ENCODE peak calls at places on chromosomes 4 and X, in six cellular contexts. One of them, this sample, is unnamed.

GRCh38 chrX:12988797-12989196 is 13.9 kb downstream of the TMSB4X start:
- DNase-seq in K562: peak
- DNase-seq in A549: peak
- DNase-seq in endothelial cell of umbilical vein: peak
- DNase-seq in HepG2: peak
- DNase-seq in H1: no peak
- DNase-seq in this sample: no peak

GRCh38 chr4:138178566-138178965 is 63.6 kb downstream of the SLC7A11 start:
- DNase-seq in K562: no peak
- DNase-seq in A549: no peak
- DNase-seq in endothelial cell of umbilical vein: peak
- DNase-seq in HepG2: no peak
- DNase-seq in H1: no peak
- DNase-seq in this sample: no peak

GRCh38 chr4:24070117-24070516 is 180.3 kb upstream of the PPARGC1A start:
- DNase-seq in K562: no peak
- DNase-seq in A549: peak
- DNase-seq in endothelial cell of umbilical vein: no peak
- DNase-seq in HepG2: peak
- DNase-seq in H1: no peak
- DNase-seq in this sample: no peak

GRCh38 chr4:154616731-154617130 is 4.3 kb upstream of the FGG start:
- DNase-seq in K562: no peak
- DNase-seq in A549: no peak
- DNase-seq in endothelial cell of umbilical vein: no peak
- DNase-seq in HepG2: no peak
- DNase-seq in H1: no peak
- DNase-seq in this sample: no peak

GRCh38 chr4:76354517-76355473 is 48.3 kb downstream of the STBD1 start:
- DNase-seq in K562: no peak
- DNase-seq in A549: no peak
- DNase-seq in endothelial cell of umbilical vein: no peak
- DNase-seq in HepG2: no peak
- DNase-seq in H1: no peak
- DNase-seq in this sample: no peak

GRCh38 chr4:71445819-71446218 is 107.0 kb downstream of the SLC4A4 start:
- DNase-seq in K562: no peak
- DNase-seq in A549: no peak
- DNase-seq in endothelial cell of umbilical vein: no peak
- DNase-seq in HepG2: no peak
- DNase-seq in H1: no peak
- DNase-seq in this sample: no peak

GRCh38 chr4:128688846-128689467 is 120.5 kb upstream of the JADE1 start:
- DNase-seq in K562: peak
- DNase-seq in A549: no peak
- DNase-seq in endothelial cell of umbilical vein: no peak
- DNase-seq in HepG2: no peak
- DNase-seq in H1: no peak
- DNase-seq in this sample: no peak

GRCh38 chr4:114021445-114021844 is 42.0 kb upstream of the ARSJ start:
- DNase-seq in K562: no peak
- DNase-seq in A549: no peak
- DNase-seq in endothelial cell of umbilical vein: no peak
- DNase-seq in HepG2: no peak
- DNase-seq in H1: no peak
- DNase-seq in this sample: no peak

GRCh38 chr4:143184217-143184502 is 557 bp upstream of the USP38 start:
- DNase-seq in K562: no peak
- DNase-seq in A549: no peak
- DNase-seq in endothelial cell of umbilical vein: no peak
- DNase-seq in HepG2: no peak
- DNase-seq in H1: no peak
- DNase-seq in this sample: no peak

GRCh38 chr4:123453006-123453685 is 56.6 kb downstream of the SPRY1 start:
- DNase-seq in K562: no peak
- DNase-seq in A549: no peak
- DNase-seq in endothelial cell of umbilical vein: no peak
- DNase-seq in HepG2: no peak
- DNase-seq in H1: no peak
- DNase-seq in this sample: no peak

GRCh38 chrX:15911729-15912550 is 57.3 kb upstream of the AP1S2 start:
- DNase-seq in K562: peak
- DNase-seq in A549: peak
- DNase-seq in endothelial cell of umbilical vein: no peak
- DNase-seq in HepG2: no peak
- DNase-seq in H1: no peak
- DNase-seq in this sample: no peak

GRCh38 chr4:59728496-59728895 is 1471.6 kb upstream of the ADGRL3 start:
- DNase-seq in K562: no peak
- DNase-seq in A549: no peak
- DNase-seq in endothelial cell of umbilical vein: no peak
- DNase-seq in HepG2: no peak
- DNase-seq in H1: no peak
- DNase-seq in this sample: no peak

GRCh38 chrX:8913665-8914409 is 112.7 kb upstream of the FAM9A start:
- DNase-seq in K562: no peak
- DNase-seq in A549: peak
- DNase-seq in endothelial cell of umbilical vein: no peak
- DNase-seq in HepG2: no peak
- DNase-seq in H1: no peak
- DNase-seq in this sample: no peak

DNA sequence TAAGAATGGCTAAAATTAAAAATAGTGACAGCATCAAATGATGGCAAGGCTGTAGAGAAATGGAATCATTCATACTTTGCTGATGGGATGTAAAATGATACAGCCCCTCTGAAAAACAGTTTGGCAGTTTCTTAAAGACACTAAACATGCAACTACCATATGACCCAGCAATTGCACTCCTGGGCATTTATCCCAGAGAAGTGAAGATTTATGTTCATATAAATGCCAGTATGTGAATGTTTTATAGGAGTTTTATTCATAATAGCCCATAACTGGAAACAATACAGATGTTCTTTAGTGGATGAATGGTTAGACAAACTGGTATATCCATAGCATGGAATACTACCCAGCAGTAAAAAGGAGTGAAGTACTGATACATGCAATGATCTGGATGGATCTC is 43.3 kb downstream of the REPS2 start:
- DNase-seq in K562: no peak
- DNase-seq in A549: no peak
- DNase-seq in endothelial cell of umbilical vein: no peak
- DNase-seq in HepG2: no peak
- DNase-seq in H1: no peak
- DNase-seq in this sample: no peak
- TF ChIP-seq JUN in K562: no peak
- TF ChIP-seq JUN in A549: no peak
- TF ChIP-seq JUN in endothelial cell of umbilical vein: no peak
- TF ChIP-seq JUN in HepG2: no peak
- TF ChIP-seq JUN in H1: no peak
- TF ChIP-seq JUN in this sample: no peak

DNA sequence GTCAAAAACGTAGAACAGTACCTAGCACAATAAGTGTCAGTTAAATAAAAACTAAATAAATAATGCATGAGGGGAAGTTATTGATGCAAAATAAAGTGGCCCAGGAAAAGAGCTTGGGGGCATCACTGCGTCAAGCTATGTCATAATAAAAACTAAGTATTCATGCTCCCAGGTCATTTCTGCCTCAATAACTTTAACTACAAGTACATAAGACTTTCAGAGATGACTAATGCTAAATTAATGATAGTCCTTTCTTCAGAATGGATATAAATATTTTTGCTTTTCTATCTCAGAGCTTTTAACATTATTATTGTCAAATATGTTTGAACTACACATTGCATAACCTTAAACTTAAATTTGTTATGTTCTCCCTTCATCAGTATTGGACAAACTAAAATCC is 92.2 kb upstream of the MAGEB10 start:
- DNase-seq in K562: no peak
- DNase-seq in A549: no peak
- DNase-seq in endothelial cell of umbilical vein: no peak
- DNase-seq in HepG2: no peak
- DNase-seq in H1: no peak
- DNase-seq in this sample: no peak
- TF ChIP-seq CTCF in K562: no peak
- TF ChIP-seq CTCF in A549: no peak
- TF ChIP-seq CTCF in endothelial cell of umbilical vein: no peak
- TF ChIP-seq CTCF in HepG2: no peak
- TF ChIP-seq CTCF in H1: no peak
- TF ChIP-seq CTCF in this sample: no peak

DNA sequence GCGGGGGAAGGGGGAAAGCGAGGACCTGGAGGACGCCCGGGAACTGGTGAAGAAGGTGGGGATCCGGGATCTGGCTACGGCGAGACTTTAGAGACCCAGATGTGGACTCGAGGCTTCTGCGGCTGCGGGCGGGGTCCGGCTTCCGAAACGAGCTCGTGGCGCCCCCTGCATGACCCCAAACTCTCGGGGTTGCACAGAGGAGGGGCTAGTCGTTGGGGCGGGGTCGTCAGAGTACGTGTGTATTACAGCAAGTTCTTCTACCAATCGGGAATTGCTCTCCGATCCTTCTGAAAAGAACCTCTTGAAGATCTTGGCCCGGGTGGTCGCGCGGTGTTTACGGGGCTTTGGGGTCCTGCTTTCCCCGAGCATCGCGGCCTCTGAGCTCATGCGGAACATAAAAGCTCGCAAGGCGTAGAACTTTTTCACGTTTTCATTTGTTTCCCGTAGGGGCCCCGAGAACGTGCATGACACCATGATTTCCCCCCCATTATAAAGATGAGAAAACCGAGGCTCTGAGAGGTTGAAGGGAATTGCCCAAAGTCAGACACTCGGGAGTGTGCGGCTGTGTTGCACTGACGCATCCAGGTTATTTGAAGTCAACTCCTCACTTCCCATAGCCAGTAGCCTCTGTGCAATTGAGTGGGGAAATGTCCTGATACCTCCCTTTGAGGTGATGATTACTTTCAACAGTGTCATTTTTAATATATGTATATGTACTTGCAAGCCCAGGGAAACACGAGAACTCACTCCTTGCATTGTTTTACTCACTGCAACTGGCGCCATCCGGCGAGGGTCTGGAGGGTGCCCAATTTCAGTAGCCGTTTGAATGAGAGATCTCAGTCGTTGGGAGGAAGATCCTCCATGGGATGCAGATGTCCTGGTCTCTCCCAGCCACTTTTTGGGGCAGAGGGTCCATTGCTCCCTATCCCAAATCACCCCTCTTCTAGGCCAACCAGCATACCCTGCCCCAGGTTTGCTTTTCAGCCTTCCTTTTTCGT is at the start of gene BEND4:
- DNase-seq in K562: no peak
- DNase-seq in A549: peak
- DNase-seq in endothelial cell of umbilical vein: no peak
- DNase-seq in HepG2: no peak
- DNase-seq in H1: peak
- DNase-seq in this sample: peak
- TF ChIP-seq JUN in K562: no peak
- TF ChIP-seq JUN in A549: no peak
- TF ChIP-seq JUN in endothelial cell of umbilical vein: no peak
- TF ChIP-seq JUN in HepG2: no peak
- TF ChIP-seq JUN in H1: no peak
- TF ChIP-seq JUN in this sample: no peak

GRCh38 chr4:83043801-83044407 is 8.9 kb downstream of the COPS4 start:
- DNase-seq in K562: no peak
- DNase-seq in A549: no peak
- DNase-seq in endothelial cell of umbilical vein: no peak
- DNase-seq in HepG2: no peak
- DNase-seq in H1: no peak
- DNase-seq in this sample: no peak

GRCh38 chr4:83036991-83037390 is 2.0 kb downstream of the COPS4 start:
- DNase-seq in K562: peak
- DNase-seq in A549: no peak
- DNase-seq in endothelial cell of umbilical vein: no peak
- DNase-seq in HepG2: no peak
- DNase-seq in H1: no peak
- DNase-seq in this sample: no peak

GRCh38 chr4:83034630-83035494 is at the start of gene COPS4:
- DNase-seq in K562: peak
- DNase-seq in A549: peak
- DNase-seq in endothelial cell of umbilical vein: peak
- DNase-seq in HepG2: peak
- DNase-seq in H1: peak
- DNase-seq in this sample: peak

GRCh38 chr4:83040269-83040668 is 5.3 kb downstream of the COPS4 start:
- DNase-seq in K562: no peak
- DNase-seq in A549: no peak
- DNase-seq in endothelial cell of umbilical vein: no peak
- DNase-seq in HepG2: no peak
- DNase-seq in H1: no peak
- DNase-seq in this sample: no peak
- TF ChIP-seq CTCF in K562: no peak
- TF ChIP-seq CTCF in A549: no peak
- TF ChIP-seq CTCF in endothelial cell of umbilical vein: no peak
- TF ChIP-seq CTCF in HepG2: no peak
- TF ChIP-seq CTCF in H1: no peak
- TF ChIP-seq CTCF in this sample: no peak

GRCh38 chr4:622071-622995 is 3.0 kb upstream of the PDE6B start:
- DNase-seq in K562: no peak
- DNase-seq in A549: no peak
- DNase-seq in endothelial cell of umbilical vein: no peak
- DNase-seq in HepG2: no peak
- DNase-seq in H1: no peak
- DNase-seq in this sample: no peak
- TF ChIP-seq JUN in K562: no peak
- TF ChIP-seq JUN in A549: no peak
- TF ChIP-seq JUN in endothelial cell of umbilical vein: no peak
- TF ChIP-seq JUN in HepG2: no peak
- TF ChIP-seq JUN in H1: no peak
- TF ChIP-seq JUN in this sample: no peak

GRCh38 chr4:180828455-180829018 is 1414.7 kb upstream of the TENM3 start:
- DNase-seq in K562: peak
- DNase-seq in A549: peak
- DNase-seq in endothelial cell of umbilical vein: no peak
- DNase-seq in HepG2: peak
- DNase-seq in H1: no peak
- DNase-seq in this sample: no peak

GRCh38 chr4:180827610-180828009 is 1415.6 kb upstream of the TENM3 start:
- DNase-seq in K562: no peak
- DNase-seq in A549: no peak
- DNase-seq in endothelial cell of umbilical vein: no peak
- DNase-seq in HepG2: no peak
- DNase-seq in H1: no peak
- DNase-seq in this sample: no peak

GRCh38 chr4:180827193-180827592 is 1416.0 kb upstream of the TENM3 start:
- DNase-seq in K562: no peak
- DNase-seq in A549: no peak
- DNase-seq in endothelial cell of umbilical vein: no peak
- DNase-seq in HepG2: peak
- DNase-seq in H1: no peak
- DNase-seq in this sample: no peak

GRCh38 chr4:180832086-180832485 is 1411.1 kb upstream of the TENM3 start:
- DNase-seq in K562: no peak
- DNase-seq in A549: peak
- DNase-seq in endothelial cell of umbilical vein: no peak
- DNase-seq in HepG2: no peak
- DNase-seq in H1: no peak
- DNase-seq in this sample: no peak
- TF ChIP-seq CTCF in K562: no peak
- TF ChIP-seq CTCF in A549: no peak
- TF ChIP-seq CTCF in endothelial cell of umbilical vein: no peak
- TF ChIP-seq CTCF in HepG2: no peak
- TF ChIP-seq CTCF in H1: peak
- TF ChIP-seq CTCF in this sample: no peak

This sample was measured in WTC11.